ENCODE peak calls at places on chromosomes 11 and 22, in eight cellular contexts. One of them, this sample, is unnamed.

GRCh38 chr11:106827687-106828086 is 190.6 kb downstream of the GUCY1A2 start:
- DNase-seq in Peyer's patch: no peak
- DNase-seq in thyroid gland: no peak
- DNase-seq in testis: peak; percentile 52
- DNase-seq in HCT116: no peak
- DNase-seq in transverse colon: no peak
- DNase-seq in NB4: peak; percentile 4
- DNase-seq in A549: no peak
- DNase-seq in this sample: no peak

GRCh38 chr11:103730151-103730940 is 306.1 kb upstream of the DDI1 start:
- DNase-seq in transverse colon: no peak
- DNase-seq in A549: no peak
- DNase-seq in Peyer's patch: no peak
- DNase-seq in testis: no peak
- DNase-seq in HCT116: no peak
- DNase-seq in thyroid gland: no peak
- DNase-seq in NB4: no peak
- DNase-seq in this sample: no peak

GRCh38 chr11:111344032-111344431 is 35.0 kb downstream of the POU2AF1 start:
- DNase-seq in NB4: no peak
- DNase-seq in Peyer's patch: no peak
- DNase-seq in transverse colon: peak; percentile 51
- DNase-seq in thyroid gland: peak; percentile 31
- DNase-seq in testis: peak; percentile 81
- DNase-seq in HCT116: no peak
- DNase-seq in A549: no peak
- DNase-seq in this sample: no peak

GRCh38 chr11:33709471-33709870 is 8.8 kb upstream of the C11orf91 start:
- DNase-seq in Peyer's patch: no peak
- DNase-seq in transverse colon: no peak
- DNase-seq in NB4: no peak
- DNase-seq in HCT116: no peak
- DNase-seq in testis: no peak
- DNase-seq in thyroid gland: no peak
- DNase-seq in A549: no peak
- DNase-seq in this sample: no peak

GRCh38 chr11:68780829-68781228 is 29.5 kb upstream of the TESMIN start:
- DNase-seq in HCT116: peak; percentile 4
- DNase-seq in transverse colon: peak; percentile 39
- DNase-seq in A549: no peak
- DNase-seq in NB4: peak; percentile 57
- DNase-seq in testis: peak; percentile 85
- DNase-seq in thyroid gland: no peak
- DNase-seq in Peyer's patch: no peak
- DNase-seq in this sample: no peak

GRCh38 chr11:84524422-84525051 is 1102.6 kb downstream of the DLG2 start:
- DNase-seq in A549: peak; percentile 19
- DNase-seq in NB4: peak; percentile 34
- DNase-seq in HCT116: no peak
- DNase-seq in testis: peak; percentile 32
- DNase-seq in Peyer's patch: no peak
- DNase-seq in transverse colon: no peak
- DNase-seq in thyroid gland: no peak
- DNase-seq in this sample: no peak

GRCh38 chr11:133955945-133956421 is 785 bp downstream of the IGSF9B start:
- DNase-seq in NB4: no peak
- DNase-seq in transverse colon: no peak
- DNase-seq in thyroid gland: no peak
- DNase-seq in A549: no peak
- DNase-seq in Peyer's patch: no peak
- DNase-seq in HCT116: no peak
- DNase-seq in testis: no peak
- DNase-seq in this sample: no peak

GRCh38 chr22:39317084-39317755 is 2.2 kb downstream of the RPL3 start:
- DNase-seq in testis: no peak
- DNase-seq in thyroid gland: no peak
- DNase-seq in Peyer's patch: peak; percentile 57
- DNase-seq in transverse colon: peak; percentile 60
- DNase-seq in NB4: peak; percentile 53
- DNase-seq in HCT116: no peak
- DNase-seq in A549: no peak
- DNase-seq in this sample: no peak

GRCh38 chr11:48141475-48142100 is 75.0 kb upstream of the OR4B1 start:
- DNase-seq in transverse colon: no peak
- DNase-seq in thyroid gland: peak; percentile 57
- DNase-seq in A549: no peak
- DNase-seq in testis: peak; percentile 49
- DNase-seq in HCT116: no peak
- DNase-seq in Peyer's patch: no peak
- DNase-seq in NB4: no peak
- DNase-seq in this sample: peak; percentile 21

GRCh38 chr11:89463381-89463780 is 27.8 kb downstream of the NOX4 start:
- DNase-seq in HCT116: no peak
- DNase-seq in NB4: no peak
- DNase-seq in thyroid gland: no peak
- DNase-seq in Peyer's patch: no peak
- DNase-seq in testis: no peak
- DNase-seq in A549: no peak
- DNase-seq in transverse colon: no peak
- DNase-seq in this sample: no peak

DNA sequence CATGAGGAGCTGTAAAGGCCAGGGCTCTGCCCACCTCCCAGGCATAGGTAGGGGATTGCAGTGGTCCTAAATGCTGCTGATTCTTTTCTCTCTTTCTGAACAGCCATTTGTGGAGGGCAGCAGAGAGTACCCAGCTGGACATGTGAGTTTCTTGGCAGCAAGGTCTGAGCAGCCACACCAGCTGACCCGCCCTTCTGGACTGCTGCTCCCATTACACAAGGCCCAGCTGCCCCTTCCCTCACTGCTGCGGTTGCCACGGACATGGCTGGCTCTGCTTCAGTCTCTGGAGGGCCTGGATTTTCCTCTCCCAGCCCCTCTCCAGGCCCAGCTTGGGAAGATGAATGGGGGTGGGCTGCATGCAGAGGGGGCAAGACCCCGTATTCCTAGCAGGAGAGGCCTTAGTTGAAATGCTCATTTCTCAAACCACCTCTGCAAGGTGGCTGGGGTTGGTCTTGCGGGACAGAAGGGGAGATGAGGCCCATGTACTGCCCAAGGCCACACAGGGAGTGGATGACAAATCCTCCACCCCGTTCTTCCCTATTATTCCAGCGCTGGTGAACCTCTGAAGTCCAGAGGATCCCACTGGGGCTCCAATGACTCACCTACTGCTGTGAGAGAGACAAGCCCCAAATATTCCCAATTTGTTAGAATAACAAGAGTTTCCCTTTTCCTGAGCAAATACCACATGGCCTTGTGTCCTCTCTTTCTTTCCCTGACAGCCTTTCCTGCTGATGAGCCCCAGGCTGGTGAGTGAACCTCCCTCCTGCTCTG is 4.7 kb downstream of the LGALS12 start:
- DNase-seq in NB4: no peak
- DNase-seq in transverse colon: no peak
- DNase-seq in Peyer's patch: no peak
- DNase-seq in testis: peak; percentile 75
- DNase-seq in A549: no peak
- DNase-seq in HCT116: no peak
- DNase-seq in thyroid gland: peak; percentile 68
- DNase-seq in this sample: peak; percentile 63
- TF ChIP-seq POLR2A in NB4: no peak
- TF ChIP-seq POLR2A in transverse colon: no peak
- TF ChIP-seq POLR2A in Peyer's patch: no peak
- TF ChIP-seq POLR2A in testis: no peak
- TF ChIP-seq POLR2A in A549: no peak
- TF ChIP-seq POLR2A in HCT116: no peak
- TF ChIP-seq POLR2A in thyroid gland: no peak
- TF ChIP-seq POLR2A in this sample: no peak

GRCh38 chr11:118606844-118607228 is 579 bp upstream of the PHLDB1 start:
- DNase-seq in thyroid gland: no peak
- DNase-seq in HCT116: no peak
- DNase-seq in transverse colon: no peak
- DNase-seq in NB4: no peak
- DNase-seq in testis: no peak
- DNase-seq in Peyer's patch: no peak
- DNase-seq in A549: no peak
- DNase-seq in this sample: no peak

GRCh38 chr11:118607401-118608267 is at the start of gene PHLDB1:
- DNase-seq in NB4: peak; percentile 77
- DNase-seq in A549: peak; percentile 48
- DNase-seq in transverse colon: peak; percentile 58
- DNase-seq in thyroid gland: peak; percentile 64
- DNase-seq in HCT116: no peak
- DNase-seq in Peyer's patch: peak; percentile 40
- DNase-seq in testis: peak; percentile 70
- DNase-seq in this sample: no peak

GRCh38 chr11:118609380-118610219 is 2.2 kb downstream of the PHLDB1 start:
- DNase-seq in testis: no peak
- DNase-seq in transverse colon: no peak
- DNase-seq in Peyer's patch: peak; percentile 25
- DNase-seq in NB4: peak; percentile 31
- DNase-seq in A549: no peak
- DNase-seq in HCT116: no peak
- DNase-seq in thyroid gland: no peak
- DNase-seq in this sample: no peak

GRCh38 chr11:118610220-118610772 is 2.9 kb downstream of the PHLDB1 start:
- DNase-seq in thyroid gland: no peak
- DNase-seq in testis: no peak
- DNase-seq in A549: no peak
- DNase-seq in NB4: no peak
- DNase-seq in transverse colon: no peak
- DNase-seq in Peyer's patch: no peak
- DNase-seq in HCT116: no peak
- DNase-seq in this sample: no peak

DNA sequence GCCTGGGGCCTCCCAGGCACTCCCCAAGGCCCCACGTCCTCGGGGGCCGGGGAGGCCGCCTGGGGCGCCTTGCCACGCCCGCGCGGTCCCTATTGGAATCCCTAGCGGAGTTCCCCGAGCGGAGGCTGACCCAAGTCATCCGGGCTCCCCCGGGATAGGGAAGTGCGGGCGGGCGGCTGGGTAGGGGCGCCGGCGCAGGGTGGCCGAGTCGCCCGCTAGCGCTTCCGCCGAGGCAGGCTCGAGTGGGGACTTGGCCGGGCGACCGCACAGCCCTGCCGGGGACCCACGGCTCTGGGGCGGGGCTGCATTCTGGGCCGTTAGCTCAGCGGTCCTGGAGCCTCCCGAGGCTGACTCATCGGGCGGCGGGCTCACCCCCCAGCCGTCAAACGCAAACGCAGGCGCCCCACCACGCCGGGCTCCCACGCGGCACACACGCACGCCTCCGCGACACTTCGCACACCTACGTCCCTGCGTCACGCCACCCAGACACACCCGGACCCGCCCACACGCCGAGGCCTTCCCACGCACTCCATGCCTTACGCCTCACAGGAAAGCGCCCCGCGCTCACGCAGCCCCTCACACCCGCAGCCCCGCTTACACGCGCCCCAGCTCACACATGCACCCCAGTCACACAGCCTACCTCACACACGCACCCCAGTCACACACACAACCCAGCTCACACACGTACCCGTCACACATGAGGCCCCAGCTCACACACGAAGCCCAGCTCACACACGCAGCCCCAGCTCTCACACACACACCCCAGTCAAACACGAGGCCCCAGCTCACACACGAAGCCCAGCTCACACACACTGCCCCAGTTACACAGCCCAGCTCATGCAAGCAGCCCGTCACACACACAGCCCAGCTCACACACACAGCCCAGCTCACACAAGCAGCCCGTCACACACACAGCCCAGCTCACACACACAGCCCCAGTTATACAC is 1.1 kb downstream of the PHLDB1 start:
- DNase-seq in A549: no peak
- DNase-seq in NB4: peak; percentile 83
- DNase-seq in thyroid gland: peak; percentile 51
- DNase-seq in HCT116: no peak
- DNase-seq in Peyer's patch: peak; percentile 76
- DNase-seq in transverse colon: peak; percentile 75
- DNase-seq in testis: peak; percentile 78
- DNase-seq in this sample: peak; percentile 57
- TF ChIP-seq POLR2A in A549: no peak
- TF ChIP-seq POLR2A in NB4: no peak
- TF ChIP-seq POLR2A in thyroid gland: peak; percentile 11
- TF ChIP-seq POLR2A in HCT116: no peak
- TF ChIP-seq POLR2A in Peyer's patch: no peak
- TF ChIP-seq POLR2A in transverse colon: no peak
- TF ChIP-seq POLR2A in testis: no peak
- TF ChIP-seq POLR2A in this sample: peak; percentile 25

DNA sequence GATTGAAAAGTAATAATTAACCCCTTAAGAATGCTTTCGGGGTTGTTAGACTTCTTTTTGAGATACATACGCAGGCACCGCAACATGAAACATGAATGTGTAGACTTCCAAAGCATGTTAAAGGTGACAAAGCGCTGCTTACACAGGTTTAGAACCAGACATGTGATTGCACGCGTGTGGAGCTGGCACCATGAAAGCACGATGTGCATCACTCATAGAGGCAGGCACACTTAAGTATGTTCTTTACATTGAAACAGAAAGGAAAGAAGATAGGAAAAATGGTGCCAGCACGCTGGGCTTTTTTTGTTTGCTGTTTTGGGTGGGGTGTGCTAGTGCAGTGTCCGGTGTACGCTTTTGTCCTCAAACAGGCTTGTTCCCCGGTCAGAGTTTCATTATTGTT is 83.6 kb upstream of the PPARA start:
- DNase-seq in thyroid gland: no peak
- DNase-seq in HCT116: no peak
- DNase-seq in Peyer's patch: no peak
- DNase-seq in A549: no peak
- DNase-seq in NB4: no peak
- DNase-seq in transverse colon: peak; percentile 29
- DNase-seq in testis: peak; percentile 25
- DNase-seq in this sample: no peak
- TF ChIP-seq POLR2A in thyroid gland: no peak
- TF ChIP-seq POLR2A in HCT116: no peak
- TF ChIP-seq POLR2A in Peyer's patch: no peak
- TF ChIP-seq POLR2A in A549: no peak
- TF ChIP-seq POLR2A in NB4: no peak
- TF ChIP-seq POLR2A in transverse colon: no peak
- TF ChIP-seq POLR2A in testis: no peak
- TF ChIP-seq POLR2A in this sample: no peak

DNA sequence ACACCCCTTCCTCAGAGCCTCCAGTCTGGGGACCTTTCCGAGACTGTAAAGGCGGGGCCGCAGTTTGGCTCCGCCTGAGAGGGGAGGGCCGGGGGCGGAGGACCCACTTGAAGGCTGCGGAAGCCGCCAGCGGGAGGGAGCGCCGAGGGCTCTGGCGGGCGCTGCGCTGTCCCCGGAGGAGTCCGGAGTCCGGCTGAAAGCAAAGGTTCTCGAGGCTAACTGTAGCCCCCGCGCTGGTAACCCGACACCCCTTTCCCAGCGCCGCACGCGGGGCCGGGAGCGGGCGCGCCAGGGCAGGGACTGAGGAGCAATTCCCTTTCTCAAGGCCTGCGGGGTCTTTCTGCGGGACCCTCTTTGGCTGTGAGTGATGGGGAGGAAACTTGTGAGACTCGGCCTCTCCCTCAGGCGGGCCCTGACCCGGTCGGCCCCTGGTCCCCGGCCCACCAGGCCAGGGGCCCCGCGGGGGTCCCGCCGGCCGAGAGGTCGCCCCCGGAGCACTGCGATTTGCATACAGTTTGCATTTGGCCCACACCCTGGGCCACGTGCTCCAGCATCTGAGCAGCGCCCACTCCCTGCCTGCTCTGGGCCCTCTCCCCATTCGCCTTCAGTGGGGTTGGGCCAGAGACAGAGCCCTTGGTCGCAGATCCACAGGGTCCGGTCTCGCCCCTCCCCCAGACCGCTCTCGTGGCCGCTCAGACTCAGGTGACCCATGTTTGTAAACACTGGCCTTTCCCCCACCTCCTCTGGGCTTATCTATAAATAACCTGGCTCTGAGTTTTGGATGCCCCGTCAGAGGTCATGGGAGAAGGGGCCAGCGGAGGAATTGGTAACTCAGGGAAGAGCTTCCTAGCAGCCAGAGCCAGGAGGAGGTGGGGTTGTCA is 519 bp upstream of the ART5 start:
- DNase-seq in testis: peak; percentile 80
- DNase-seq in Peyer's patch: peak; percentile 25
- DNase-seq in HCT116: peak; percentile 72
- DNase-seq in transverse colon: peak; percentile 74
- DNase-seq in NB4: peak; percentile 65
- DNase-seq in A549: peak; percentile 77
- DNase-seq in thyroid gland: peak; percentile 82
- DNase-seq in this sample: peak; percentile 62
- TF ChIP-seq POLR2A in testis: no peak
- TF ChIP-seq POLR2A in Peyer's patch: no peak
- TF ChIP-seq POLR2A in HCT116: no peak
- TF ChIP-seq POLR2A in transverse colon: peak; percentile 33
- TF ChIP-seq POLR2A in NB4: no peak
- TF ChIP-seq POLR2A in A549: no peak
- TF ChIP-seq POLR2A in thyroid gland: peak; percentile 79
- TF ChIP-seq POLR2A in this sample: no peak